ENCODE peak calls at places on chromosomes 6 and 20, in four cellular contexts. R is HepG2, G is K562, M is H1. W is an unnamed sample.
A peak's percentile ranks its signal among the peaks of the same experiment; 100 is the strongest.

GRCh38 chr20:52490715-52491430 is 299.3 kb upstream of the ZFP64 start:
- DNase-seq in R (no peak), G (no peak), M (no peak), W (peak; percentile 95)

GRCh38 chr20:6976535-6976934 is 209.0 kb downstream of the BMP2 start:
- DNase-seq in R (no peak), G (no peak), M (no peak), W (no peak)

GRCh38 chr20:5002077-5002413 is 735 bp upstream of the SLC23A2 start:
- DNase-seq in R (no peak), G (no peak), M (no peak), W (no peak)

GRCh38 chr6:125444234-125444949 is 142.6 kb upstream of the HDDC2 start:
- DNase-seq in R (no peak), G (no peak), M (no peak), W (no peak)

GRCh38 chr6:21003780-21004541 is 469.7 kb downstream of the CDKAL1 start:
- DNase-seq in R (peak; percentile 99), G (no peak), M (no peak), W (peak; percentile 93)

GRCh38 chr6:164275773-164276172 is 861.3 kb downstream of the QKI start:
- DNase-seq in R (no peak), G (no peak), M (no peak), W (no peak)

GRCh38 chr20:44361021-44361420 is 5.5 kb downstream of the HNF4A start:
- DNase-seq in R (no peak), G (no peak), M (no peak), W (no peak)

GRCh38 chr6:141829996-141830395 is 302.7 kb upstream of the GJE1 start:
- DNase-seq in R (no peak), G (no peak), M (no peak), W (no peak)

GRCh38 chr6:100704941-100705340 is 176.2 kb downstream of the ASCC3 start:
- DNase-seq in R (no peak), G (no peak), M (no peak), W (no peak)

GRCh38 chr20:57061058-57061900 is 205.2 kb downstream of the BMP7 start:
- DNase-seq in R (no peak), G (peak; percentile 23), M (no peak), W (no peak)
- TF ChIP-seq JUN in R (no peak), G (no peak), M (no peak), W (no peak)

GRCh38 chr20:56826971-56827645 is 198.0 kb downstream of the TFAP2C start:
- DNase-seq in R (no peak), G (no peak), M (no peak), W (no peak)
- H3K4me1 ChIP-seq in R (no peaks in the 10 kb centered on the region), G (no peaks in the 10 kb centered on the region), M (peaks cover 15% of the 10 kb centered on the region), W (no peaks in the 10 kb centered on the region)

GRCh38 chr20:34024733-34025351 is 31.1 kb downstream of the RALY start:
- DNase-seq in R (peak; percentile 50), G (no peak), M (no peak), W (no peak)
- H3K9ac ChIP-seq in R (no peak overlapping the region), G (peak overlapping the region; percentile 54), M (no peak overlapping the region), W (no peak overlapping the region)

GRCh38 chr6:90411292-90411781 is 114.7 kb upstream of the BACH2 start:
- DNase-seq in R (no peak), G (peak; percentile 82), M (no peak), W (no peak)
- TF ChIP-seq JUN in R (no peak), G (peak; percentile 31), M (no peak), W (no peak)

DNA sequence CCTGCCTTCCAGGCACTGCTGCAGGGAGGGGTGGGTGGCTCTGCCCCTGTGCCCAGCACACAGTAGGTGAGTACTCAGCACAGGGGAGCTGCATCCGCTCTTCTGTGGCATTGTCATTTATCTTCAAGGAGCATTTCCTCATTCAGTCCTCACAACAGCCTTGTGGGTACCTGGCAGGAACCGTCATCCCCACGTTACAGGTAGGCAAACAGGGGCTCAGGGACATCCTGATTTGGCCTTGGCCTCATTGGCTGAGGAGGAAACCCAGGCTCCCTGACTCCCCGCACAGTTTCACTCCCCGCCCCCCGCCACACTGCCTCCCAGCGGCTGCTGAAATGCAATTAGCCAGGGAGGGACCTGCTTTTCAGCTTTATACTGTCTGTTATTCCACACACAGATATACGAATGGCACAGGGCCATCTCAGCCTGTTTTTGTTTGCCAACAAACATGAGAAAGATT is 24.3 kb upstream of the PNPLA1 start:
- DNase-seq in R (no peak), G (peak; percentile 42), M (no peak), W (no peak)
- H3K4me1 ChIP-seq in R (peaks cover 61% of the 10 kb centered on the region), G (peaks cover 7% of the 10 kb centered on the region), M (peaks cover 13% of the 10 kb centered on the region), W (peaks cover 46% of the 10 kb centered on the region)